ENCODE peak calls at places on chromosome 19, in nine cellular contexts. R, U, D, Z, G, I, Q, E and M are unnamed samples.

GRCh38 chr19:29303035-29303706 is 90.2 kb upstream of the UQCRFS1 start:
- DNase-seq in R (no peak), U (no peak), D (no peak), Z (no peak), G (no peak), I (no peak), Q (no peak), E (no peak), M (no peak)

GRCh38 chr19:30150626-30151025 is 208.6 kb downstream of the URI1 start:
- DNase-seq in R (no peak), U (no peak), D (no peak), Z (no peak), G (no peak), I (no peak), Q (no peak), E (no peak), M (no peak)

GRCh38 chr19:19474950-19475781 is 40.2 kb downstream of the TSSK6 start:
- DNase-seq in R (peak; percentile 51), U (peak; percentile 40), D (no peak), Z (no peak), G (no peak), I (no peak), Q (no peak), E (no peak), M (no peak)

GRCh38 chr19:15180451-15181390 is 20.1 kb downstream of the NOTCH3 start:
- DNase-seq in R (no peak), U (no peak), D (peak; percentile 51), Z (no peak), G (no peak), I (no peak), Q (peak; percentile 46), E (peak; percentile 37), M (no peak)

GRCh38 chr19:4089400-4089908 is 22.8 kb upstream of the ZBTB7A start:
- DNase-seq in R (no peak), U (peak; percentile 37), D (peak; percentile 39), Z (no peak), G (no peak), I (no peak), Q (no peak), E (no peak), M (peak; percentile 27)

GRCh38 chr19:18109731-18110671 is 12.4 kb downstream of the MAST3 start:
- DNase-seq in R (no peak), U (no peak), D (peak; percentile 77), Z (no peak), G (no peak), I (no peak), Q (peak; percentile 50), E (peak; percentile 29), M (peak; percentile 74)

GRCh38 chr19:15456871-15457700 is 7.3 kb downstream of the RASAL3 start:
- DNase-seq in R (peak; percentile 65), U (no peak), D (no peak), Z (peak; percentile 50), G (no peak), I (no peak), Q (no peak), E (no peak), M (no peak)

GRCh38 chr19:4100647-4101495 is 23.1 kb downstream of the MAP2K2 start:
- DNase-seq in R (no peak), U (no peak), D (no peak), Z (no peak), G (no peak), I (no peak), Q (no peak), E (no peak), M (no peak)

GRCh38 chr19:2045501-2046045 is 5.5 kb downstream of the MKNK2 start:
- DNase-seq in R (no peak), U (peak; percentile 96), D (no peak), Z (no peak), G (no peak), I (no peak), Q (no peak), E (no peak), M (no peak)

GRCh38 chr19:5002143-5002542 is 33.2 kb downstream of the KDM4B start:
- DNase-seq in R (no peak), U (no peak), D (no peak), Z (no peak), G (peak; percentile 73), I (no peak), Q (no peak), E (peak; percentile 84), M (no peak)

GRCh38 chr19:16249826-16250434 is 52.2 kb downstream of the AP1M1 start:
- DNase-seq in R (no peak), U (no peak), D (no peak), Z (no peak), G (peak; percentile 41), I (no peak), Q (no peak), E (no peak), M (no peak)

GRCh38 chr19:2330632-2331284 is 2.3 kb downstream of the SPPL2B start:
- DNase-seq in R (no peak), U (peak; percentile 95), D (peak; percentile 93), Z (no peak), G (no peak), I (no peak), Q (no peak), E (peak; percentile 68), M (no peak)

GRCh38 chr19:18514800-18515682 is 6.8 kb downstream of the ELL start:
- DNase-seq in R (peak; percentile 92), U (peak; percentile 66), D (peak; percentile 80), Z (peak; percentile 34), G (peak; percentile 67), I (no peak), Q (peak; percentile 49), E (peak; percentile 99), M (no peak)

GRCh38 chr19:31290926-31291590 is 58.2 kb downstream of the TSHZ3 start:
- DNase-seq in R (no peak), U (no peak), D (no peak), Z (peak; percentile 29), G (peak; percentile 28), I (no peak), Q (no peak), E (no peak), M (no peak)

GRCh38 chr19:16668176-16668575 is 7.2 kb downstream of the TMEM38A start:
- DNase-seq in R (no peak), U (peak; percentile 88), D (no peak), Z (no peak), G (no peak), I (no peak), Q (no peak), E (no peak), M (no peak)

GRCh38 chr19:46878613-46879375 is 18.0 kb downstream of the ARHGAP35 start:
- DNase-seq in R (no peak), U (no peak), D (no peak), Z (no peak), G (peak; percentile 93), I (no peak), Q (no peak), E (no peak), M (no peak)

GRCh38 chr19:8210660-8211101 is 1.5 kb downstream of the CERS4 start:
- DNase-seq in R (no peak), U (no peak), D (no peak), Z (no peak), G (no peak), I (no peak), Q (no peak), E (no peak), M (no peak)

GRCh38 chr19:55426042-55426441 is 17.1 kb downstream of the SHISA7 start:
- DNase-seq in R (no peak), U (no peak), D (no peak), Z (no peak), G (no peak), I (no peak), Q (no peak), E (no peak), M (no peak)
- TF ChIP-seq POLR2A in R (no peak), U (no peak), D (no peak), Z (no peak), G (no peak), I (no peak), Q (no peak), E (no peak), M (no peak)

DNA sequence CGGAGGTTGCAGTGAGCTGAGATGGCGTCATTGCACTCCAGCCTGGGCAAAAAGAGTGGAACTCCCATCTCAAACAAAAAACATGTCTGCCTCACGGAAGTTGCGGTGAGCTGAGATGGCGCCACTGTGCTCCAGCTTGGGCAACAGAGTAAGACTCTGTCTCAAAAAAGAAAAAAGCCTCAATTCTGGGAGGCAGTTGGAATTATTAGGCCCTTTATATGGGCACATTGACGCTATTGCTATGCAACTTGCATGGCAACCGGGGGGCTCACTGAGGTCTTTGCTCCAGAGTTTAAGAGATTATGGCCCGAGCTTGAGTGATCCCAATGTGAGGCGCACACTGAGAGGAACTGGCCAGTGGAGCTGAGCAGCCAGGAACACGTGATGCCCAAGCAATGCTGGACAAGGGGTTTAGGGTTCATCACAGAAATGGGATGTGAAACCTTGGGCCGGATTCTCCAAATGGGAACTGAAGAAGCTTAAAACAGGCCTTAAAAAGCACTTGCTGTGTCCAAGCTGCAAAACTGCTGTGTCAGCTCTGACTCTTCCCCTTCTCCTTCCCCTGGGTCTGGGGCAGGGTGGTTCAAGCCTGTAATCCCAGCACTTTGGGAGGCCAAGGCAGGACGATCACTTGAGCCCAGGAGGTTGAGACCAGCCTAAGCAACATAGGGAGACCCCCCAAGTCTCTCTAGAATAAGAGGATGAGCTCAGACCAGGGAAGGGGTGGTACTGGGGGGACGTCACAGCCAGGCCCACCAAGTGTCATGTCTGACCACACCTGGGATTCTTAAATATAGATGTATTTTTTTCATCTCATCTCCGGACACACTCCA is 2.5 kb downstream of the FTL start:
- DNase-seq in R (no peak), U (peak; percentile 56), D (peak; percentile 42), Z (no peak), G (peak; percentile 67), I (peak; percentile 60), Q (peak; percentile 58), E (peak; percentile 74), M (no peak)
- TF ChIP-seq POLR2A in R (no peak), U (peak; percentile 13), D (no peak), Z (peak; percentile 19), G (no peak), I (peak; percentile 74), Q (no peak), E (peak; percentile 84), M (no peak)

GRCh38 chr19:53553865-53554791 is 16.2 kb downstream of the ZNF331 start:
- DNase-seq in R (peak; percentile 94), U (peak; percentile 78), D (peak; percentile 88), Z (peak; percentile 87), G (peak; percentile 93), I (no peak), Q (peak; percentile 89), E (no peak), M (peak; percentile 58)
- TF ChIP-seq POLR2A in R (no peak), U (peak; percentile 58), D (peak; percentile 27), Z (no peak), G (no peak), I (peak; percentile 6), Q (peak; percentile 32), E (no peak), M (peak; percentile 58)

DNA sequence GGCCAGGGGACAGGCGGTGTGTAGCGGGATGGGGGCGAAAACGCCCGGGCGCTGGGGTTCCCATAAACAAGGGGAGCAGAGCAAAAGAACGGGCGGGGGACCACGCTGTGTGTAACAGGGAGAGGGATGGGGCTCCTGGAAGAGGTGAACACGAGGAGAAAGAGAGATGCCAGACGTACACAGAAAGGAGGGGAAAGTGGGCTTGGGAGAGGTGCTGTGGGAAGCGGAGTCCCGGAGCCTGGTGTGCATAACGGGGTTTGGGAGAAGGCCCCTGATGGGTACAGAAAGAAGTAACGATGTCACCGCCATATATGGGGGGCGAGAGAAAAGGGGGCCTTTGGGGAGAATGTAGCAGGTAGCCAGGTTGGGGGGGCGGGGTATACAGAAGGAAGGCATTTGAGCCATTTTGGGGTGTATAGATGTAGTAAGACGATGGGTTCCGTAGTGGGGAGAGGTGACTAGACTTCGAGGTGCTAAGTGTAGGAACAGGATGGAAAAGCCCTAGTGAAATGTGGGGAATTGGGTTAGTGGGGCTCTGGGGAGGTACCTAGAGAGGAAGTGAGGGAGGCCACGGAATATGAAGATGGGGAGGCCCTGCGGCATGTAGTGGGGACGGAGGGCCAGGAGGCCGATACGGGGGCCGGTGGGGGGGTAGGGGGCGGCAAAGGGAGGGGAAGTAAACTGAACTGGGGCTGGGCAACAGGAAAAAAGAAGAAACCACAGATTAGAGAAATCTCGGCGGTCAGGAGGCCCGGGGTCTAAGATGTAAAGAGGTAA is 762 bp downstream of the ZNF580 start:
- DNase-seq in R (no peak), U (no peak), D (no peak), Z (no peak), G (peak; percentile 18), I (peak; percentile 68), Q (no peak), E (no peak), M (no peak)
- TF ChIP-seq POLR2A in R (no peak), U (no peak), D (peak; percentile 15), Z (no peak), G (no peak), I (peak; percentile 2), Q (no peak), E (no peak), M (no peak)